ENCODE peak calls at places on chromosomes 7 and 10, in four cellular contexts. One of them, this sample, is unnamed.

GRCh38 chr7:135509839-135510602 is at the start of gene CNOT4:
- DNase-seq in activated T-cell treated with anti-CD3 and anti-CD28 coated beads for 24 hours: peak; percentile 97
- DNase-seq in glutamatergic neuron: peak; percentile 98
- DNase-seq in HTR-8/SVneo: peak; percentile 92
- DNase-seq in this sample: peak; percentile 97

GRCh38 chr7:100208911-100209408 is 10.8 kb upstream of the PVRIG start:
- DNase-seq in activated T-cell treated with anti-CD3 and anti-CD28 coated beads for 24 hours: no peak
- DNase-seq in HTR-8/SVneo: no peak
- DNase-seq in glutamatergic neuron: no peak
- DNase-seq in this sample: no peak

GRCh38 chr10:71753091-71753959 is 20.0 kb downstream of the VSIR start:
- DNase-seq in activated T-cell treated with anti-CD3 and anti-CD28 coated beads for 24 hours: no peak
- DNase-seq in HTR-8/SVneo: no peak
- DNase-seq in glutamatergic neuron: no peak
- DNase-seq in this sample: no peak

GRCh38 chr7:52764502-52765169 is 270.8 kb upstream of the POM121L12 start:
- DNase-seq in activated T-cell treated with anti-CD3 and anti-CD28 coated beads for 24 hours: no peak
- DNase-seq in glutamatergic neuron: no peak
- DNase-seq in HTR-8/SVneo: no peak
- DNase-seq in this sample: no peak

GRCh38 chr10:95456486-95456885 is 104.7 kb downstream of the SORBS1 start:
- DNase-seq in HTR-8/SVneo: no peak
- DNase-seq in activated T-cell treated with anti-CD3 and anti-CD28 coated beads for 24 hours: no peak
- DNase-seq in glutamatergic neuron: no peak
- DNase-seq in this sample: no peak

GRCh38 chr10:76916536-76916935 is 721.1 kb downstream of the KCNMA1 start:
- DNase-seq in HTR-8/SVneo: no peak
- DNase-seq in glutamatergic neuron: no peak
- DNase-seq in activated T-cell treated with anti-CD3 and anti-CD28 coated beads for 24 hours: no peak
- DNase-seq in this sample: peak; percentile 50

GRCh38 chr10:126380352-126381076 is 7.8 kb downstream of the ADAM12 start:
- DNase-seq in glutamatergic neuron: no peak
- DNase-seq in HTR-8/SVneo: no peak
- DNase-seq in activated T-cell treated with anti-CD3 and anti-CD28 coated beads for 24 hours: no peak
- DNase-seq in this sample: no peak

GRCh38 chr10:105840288-105840770 is 1199.2 kb downstream of the SORCS3 start:
- DNase-seq in HTR-8/SVneo: no peak
- DNase-seq in glutamatergic neuron: no peak
- DNase-seq in activated T-cell treated with anti-CD3 and anti-CD28 coated beads for 24 hours: no peak
- DNase-seq in this sample: no peak

GRCh38 chr7:13850185-13850752 is 139.2 kb downstream of the ETV1 start:
- DNase-seq in glutamatergic neuron: no peak
- DNase-seq in HTR-8/SVneo: peak; percentile 80
- DNase-seq in activated T-cell treated with anti-CD3 and anti-CD28 coated beads for 24 hours: peak; percentile 33
- DNase-seq in this sample: peak; percentile 99

GRCh38 chr10:14660872-14661271 is 113.8 kb downstream of the FAM107B start:
- DNase-seq in activated T-cell treated with anti-CD3 and anti-CD28 coated beads for 24 hours: no peak
- DNase-seq in glutamatergic neuron: no peak
- DNase-seq in HTR-8/SVneo: no peak
- DNase-seq in this sample: no peak

GRCh38 chr7:66824041-66824440 is 83.5 kb downstream of the RABGEF1 start:
- DNase-seq in glutamatergic neuron: no peak
- DNase-seq in activated T-cell treated with anti-CD3 and anti-CD28 coated beads for 24 hours: no peak
- DNase-seq in HTR-8/SVneo: no peak
- DNase-seq in this sample: no peak

GRCh38 chr7:105990726-105991465 is 27.8 kb downstream of the CDHR3 start:
- DNase-seq in activated T-cell treated with anti-CD3 and anti-CD28 coated beads for 24 hours: no peak
- DNase-seq in HTR-8/SVneo: no peak
- DNase-seq in glutamatergic neuron: no peak
- DNase-seq in this sample: no peak

GRCh38 chr7:141001122-141001521 is 13.6 kb downstream of the MRPS33 start:
- DNase-seq in HTR-8/SVneo: no peak
- DNase-seq in activated T-cell treated with anti-CD3 and anti-CD28 coated beads for 24 hours: no peak
- DNase-seq in glutamatergic neuron: no peak
- DNase-seq in this sample: no peak

GRCh38 chr10:109881481-109881880 is 41.8 kb downstream of the XPNPEP1 start:
- DNase-seq in activated T-cell treated with anti-CD3 and anti-CD28 coated beads for 24 hours: no peak
- DNase-seq in glutamatergic neuron: no peak
- DNase-seq in HTR-8/SVneo: no peak
- DNase-seq in this sample: no peak

GRCh38 chr7:158345731-158346130 is 241.9 kb downstream of the PTPRN2 start:
- DNase-seq in glutamatergic neuron: no peak
- DNase-seq in activated T-cell treated with anti-CD3 and anti-CD28 coated beads for 24 hours: no peak
- DNase-seq in HTR-8/SVneo: no peak
- DNase-seq in this sample: no peak

GRCh38 chr10:113709221-113709838 is 29.6 kb downstream of the CASP7 start:
- DNase-seq in glutamatergic neuron: no peak
- DNase-seq in HTR-8/SVneo: peak; percentile 38
- DNase-seq in activated T-cell treated with anti-CD3 and anti-CD28 coated beads for 24 hours: no peak
- DNase-seq in this sample: peak; percentile 89

GRCh38 chr7:134460000-134460399 is 1.1 kb upstream of the AKR1B1 start:
- DNase-seq in glutamatergic neuron: no peak
- DNase-seq in HTR-8/SVneo: no peak
- DNase-seq in activated T-cell treated with anti-CD3 and anti-CD28 coated beads for 24 hours: no peak
- DNase-seq in this sample: peak; percentile 81

This sample was measured in M059J.